ENCODE peak calls at places on chromosomes 16 and 17, in ten cellular contexts. One of them, this sample, is unnamed. For H3K9me3, the result is how much of the 10 kb centered on the place peaks cover.

GRCh38 chr16:30368122-30368791 is 2.0 kb downstream of the TBC1D10B start:
- DNase-seq in MM.1S: no peak
- DNase-seq in body of pancreas: peak
- DNase-seq in psoas muscle: no peak
- DNase-seq in osteoblast: peak
- DNase-seq in pancreas: peak
- DNase-seq in heart left ventricle: peak
- DNase-seq in Panc1: no peak
- DNase-seq in CD4-positive, CD25-positive, alpha-beta regulatory T cell: no peak
- DNase-seq in prostate gland: no peak
- DNase-seq in this sample: no peak

GRCh38 chr17:14004927-14005630 is 64.2 kb upstream of the COX10 start:
- DNase-seq in MM.1S: no peak
- DNase-seq in body of pancreas: no peak
- DNase-seq in psoas muscle: no peak
- DNase-seq in osteoblast: no peak
- DNase-seq in pancreas: no peak
- DNase-seq in heart left ventricle: no peak
- DNase-seq in Panc1: no peak
- DNase-seq in CD4-positive, CD25-positive, alpha-beta regulatory T cell: no peak
- DNase-seq in prostate gland: no peak
- DNase-seq in this sample: no peak

GRCh38 chr17:80499536-80499935 is 23.1 kb upstream of the NPTX1 start:
- DNase-seq in MM.1S: no peak
- DNase-seq in body of pancreas: no peak
- DNase-seq in psoas muscle: no peak
- DNase-seq in osteoblast: peak
- DNase-seq in pancreas: no peak
- DNase-seq in heart left ventricle: no peak
- DNase-seq in Panc1: no peak
- DNase-seq in CD4-positive, CD25-positive, alpha-beta regulatory T cell: no peak
- DNase-seq in prostate gland: no peak
- DNase-seq in this sample: no peak

GRCh38 chr16:85399583-85400284 is 213.4 kb upstream of the GSE1 start:
- DNase-seq in MM.1S: no peak
- DNase-seq in body of pancreas: no peak
- DNase-seq in psoas muscle: no peak
- DNase-seq in osteoblast: no peak
- DNase-seq in pancreas: peak
- DNase-seq in heart left ventricle: no peak
- DNase-seq in Panc1: no peak
- DNase-seq in CD4-positive, CD25-positive, alpha-beta regulatory T cell: no peak
- DNase-seq in prostate gland: no peak
- DNase-seq in this sample: no peak

GRCh38 chr17:44677136-44677535 is 12.4 kb downstream of the CCDC43 start:
- DNase-seq in MM.1S: no peak
- DNase-seq in body of pancreas: no peak
- DNase-seq in psoas muscle: no peak
- DNase-seq in osteoblast: peak
- DNase-seq in pancreas: no peak
- DNase-seq in heart left ventricle: no peak
- DNase-seq in Panc1: no peak
- DNase-seq in CD4-positive, CD25-positive, alpha-beta regulatory T cell: no peak
- DNase-seq in prostate gland: no peak
- DNase-seq in this sample: no peak

GRCh38 chr17:34178047-34178446 is 77.0 kb upstream of the CCL2 start:
- DNase-seq in MM.1S: no peak
- DNase-seq in body of pancreas: no peak
- DNase-seq in psoas muscle: no peak
- DNase-seq in osteoblast: no peak
- DNase-seq in pancreas: no peak
- DNase-seq in heart left ventricle: no peak
- DNase-seq in Panc1: no peak
- DNase-seq in CD4-positive, CD25-positive, alpha-beta regulatory T cell: no peak
- DNase-seq in prostate gland: no peak
- DNase-seq in this sample: no peak

GRCh38 chr17:48547839-48548686 is 3.2 kb upstream of the HOXB2 start:
- DNase-seq in MM.1S: no peak
- DNase-seq in body of pancreas: no peak
- DNase-seq in psoas muscle: no peak
- DNase-seq in osteoblast: no peak
- DNase-seq in pancreas: no peak
- DNase-seq in heart left ventricle: no peak
- DNase-seq in Panc1: no peak
- DNase-seq in CD4-positive, CD25-positive, alpha-beta regulatory T cell: peak
- DNase-seq in prostate gland: no peak
- DNase-seq in this sample: no peak

GRCh38 chr17:61251939-61252865 is 147.4 kb upstream of the TBX2 start:
- DNase-seq in MM.1S: no peak
- DNase-seq in body of pancreas: peak
- DNase-seq in psoas muscle: peak
- DNase-seq in osteoblast: peak
- DNase-seq in pancreas: peak
- DNase-seq in heart left ventricle: peak
- DNase-seq in Panc1: no peak
- DNase-seq in CD4-positive, CD25-positive, alpha-beta regulatory T cell: no peak
- DNase-seq in prostate gland: peak
- DNase-seq in this sample: no peak

GRCh38 chr17:40075216-40076100 is 12.7 kb downstream of the THRA start:
- DNase-seq in MM.1S: peak
- DNase-seq in body of pancreas: peak
- DNase-seq in psoas muscle: peak
- DNase-seq in osteoblast: peak
- DNase-seq in pancreas: peak
- DNase-seq in heart left ventricle: peak
- DNase-seq in Panc1: no peak
- DNase-seq in CD4-positive, CD25-positive, alpha-beta regulatory T cell: peak
- DNase-seq in prostate gland: peak
- DNase-seq in this sample: peak

GRCh38 chr16:79171504-79172240 is 428.9 kb downstream of the MAF start:
- DNase-seq in MM.1S: no peak
- DNase-seq in body of pancreas: no peak
- DNase-seq in psoas muscle: no peak
- DNase-seq in osteoblast: no peak
- DNase-seq in pancreas: no peak
- DNase-seq in heart left ventricle: no peak
- DNase-seq in Panc1: no peak
- DNase-seq in CD4-positive, CD25-positive, alpha-beta regulatory T cell: no peak
- DNase-seq in prostate gland: no peak
- DNase-seq in this sample: no peak

GRCh38 chr16:23642246-23642774 is 1.0 kb downstream of the DCTN5 start:
- DNase-seq in MM.1S: no peak
- DNase-seq in body of pancreas: no peak
- DNase-seq in psoas muscle: no peak
- DNase-seq in osteoblast: peak
- DNase-seq in pancreas: no peak
- DNase-seq in heart left ventricle: no peak
- DNase-seq in Panc1: no peak
- DNase-seq in CD4-positive, CD25-positive, alpha-beta regulatory T cell: no peak
- DNase-seq in prostate gland: no peak
- DNase-seq in this sample: no peak

GRCh38 chr17:2700031-2700490 is 11.5 kb downstream of the CLUH start:
- DNase-seq in MM.1S: no peak
- DNase-seq in body of pancreas: no peak
- DNase-seq in psoas muscle: no peak
- DNase-seq in osteoblast: peak
- DNase-seq in pancreas: no peak
- DNase-seq in heart left ventricle: no peak
- DNase-seq in Panc1: no peak
- DNase-seq in CD4-positive, CD25-positive, alpha-beta regulatory T cell: no peak
- DNase-seq in prostate gland: no peak
- DNase-seq in this sample: no peak

GRCh38 chr17:34616148-34616547 is 36.8 kb downstream of the TMEM132E start:
- DNase-seq in MM.1S: no peak
- DNase-seq in body of pancreas: no peak
- DNase-seq in psoas muscle: no peak
- DNase-seq in osteoblast: no peak
- DNase-seq in pancreas: no peak
- DNase-seq in heart left ventricle: no peak
- DNase-seq in Panc1: no peak
- DNase-seq in CD4-positive, CD25-positive, alpha-beta regulatory T cell: no peak
- DNase-seq in prostate gland: no peak
- DNase-seq in this sample: no peak

DNA sequence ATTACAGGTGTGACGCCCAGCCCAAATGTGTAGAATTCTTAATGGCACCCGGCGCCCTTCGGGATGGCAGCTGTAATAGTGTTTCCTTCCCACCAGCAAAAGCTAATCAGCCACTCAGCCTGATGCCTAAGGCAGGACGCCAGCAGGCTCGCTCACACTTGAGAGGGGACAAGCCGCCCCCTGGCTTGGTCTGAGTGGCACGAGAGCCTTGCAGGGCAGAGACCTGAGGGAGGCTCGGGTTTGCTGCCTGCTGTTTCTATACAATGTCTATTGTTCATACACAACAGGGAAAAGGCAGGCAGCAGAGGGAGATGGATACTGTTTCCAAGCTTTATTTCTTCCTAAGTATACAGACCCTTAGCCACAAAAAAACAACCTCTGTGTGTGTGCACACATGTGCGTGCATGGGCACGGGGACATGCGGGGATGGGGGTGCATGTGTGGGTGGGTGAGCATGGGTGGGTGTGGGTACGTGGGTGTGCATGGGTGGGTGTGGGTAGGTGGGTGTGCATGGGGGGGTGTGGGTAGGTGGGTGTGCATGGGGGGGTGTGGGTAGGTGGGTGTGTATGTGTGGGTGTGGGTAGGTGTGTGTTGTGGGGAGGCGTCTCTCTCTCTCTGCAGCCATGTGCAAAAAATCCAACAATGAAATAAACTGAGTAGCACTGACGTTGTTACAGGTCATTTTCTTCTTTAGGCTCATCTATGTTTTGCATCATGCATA is 10.0 kb downstream of the SLC38A8 start:
- DNase-seq in MM.1S: no peak
- DNase-seq in body of pancreas: no peak
- DNase-seq in psoas muscle: no peak
- DNase-seq in osteoblast: peak
- DNase-seq in pancreas: no peak
- DNase-seq in heart left ventricle: peak
- DNase-seq in Panc1: no peak
- DNase-seq in CD4-positive, CD25-positive, alpha-beta regulatory T cell: no peak
- DNase-seq in prostate gland: no peak
- DNase-seq in this sample: no peak
- H3K9me3 ChIP-seq in MM.1S: under half
- H3K9me3 ChIP-seq in body of pancreas: under half
- H3K9me3 ChIP-seq in psoas muscle: under half
- H3K9me3 ChIP-seq in osteoblast: under half
- H3K9me3 ChIP-seq in pancreas: under half
- H3K9me3 ChIP-seq in heart left ventricle: under half
- H3K9me3 ChIP-seq in Panc1: under half
- H3K9me3 ChIP-seq in CD4-positive, CD25-positive, alpha-beta regulatory T cell: under half
- H3K9me3 ChIP-seq in prostate gland: under half
- H3K9me3 ChIP-seq in this sample: under half

GRCh38 chr16:59887856-59888255 is 1153.7 kb upstream of the GOT2 start:
- DNase-seq in MM.1S: no peak
- DNase-seq in body of pancreas: no peak
- DNase-seq in psoas muscle: no peak
- DNase-seq in osteoblast: no peak
- DNase-seq in pancreas: no peak
- DNase-seq in heart left ventricle: no peak
- DNase-seq in Panc1: no peak
- DNase-seq in CD4-positive, CD25-positive, alpha-beta regulatory T cell: no peak
- DNase-seq in prostate gland: no peak
- DNase-seq in this sample: no peak
- H3K9me3 ChIP-seq in MM.1S: under half
- H3K9me3 ChIP-seq in body of pancreas: under half
- H3K9me3 ChIP-seq in psoas muscle: under half
- H3K9me3 ChIP-seq in osteoblast: under half
- H3K9me3 ChIP-seq in pancreas: under half
- H3K9me3 ChIP-seq in heart left ventricle: under half
- H3K9me3 ChIP-seq in Panc1: under half
- H3K9me3 ChIP-seq in CD4-positive, CD25-positive, alpha-beta regulatory T cell: under half
- H3K9me3 ChIP-seq in prostate gland: under half
- H3K9me3 ChIP-seq in this sample: under half

GRCh38 chr16:63228259-63228658 is 1192.0 kb upstream of the CDH8 start:
- DNase-seq in MM.1S: no peak
- DNase-seq in body of pancreas: no peak
- DNase-seq in psoas muscle: no peak
- DNase-seq in osteoblast: no peak
- DNase-seq in pancreas: no peak
- DNase-seq in heart left ventricle: no peak
- DNase-seq in Panc1: no peak
- DNase-seq in CD4-positive, CD25-positive, alpha-beta regulatory T cell: no peak
- DNase-seq in prostate gland: no peak
- DNase-seq in this sample: no peak
- H3K9me3 ChIP-seq in MM.1S: under half
- H3K9me3 ChIP-seq in body of pancreas: under half
- H3K9me3 ChIP-seq in psoas muscle: under half
- H3K9me3 ChIP-seq in osteoblast: under half
- H3K9me3 ChIP-seq in pancreas: under half
- H3K9me3 ChIP-seq in heart left ventricle: under half
- H3K9me3 ChIP-seq in Panc1: under half
- H3K9me3 ChIP-seq in CD4-positive, CD25-positive, alpha-beta regulatory T cell: under half
- H3K9me3 ChIP-seq in prostate gland: under half
- H3K9me3 ChIP-seq in this sample: under half

GRCh38 chr17:70569131-70569530 is 399.8 kb downstream of the KCNJ2 start:
- DNase-seq in MM.1S: no peak
- DNase-seq in body of pancreas: no peak
- DNase-seq in psoas muscle: no peak
- DNase-seq in osteoblast: no peak
- DNase-seq in pancreas: no peak
- DNase-seq in heart left ventricle: no peak
- DNase-seq in Panc1: no peak
- DNase-seq in CD4-positive, CD25-positive, alpha-beta regulatory T cell: no peak
- DNase-seq in prostate gland: no peak
- DNase-seq in this sample: no peak
- H3K9me3 ChIP-seq in MM.1S: under half
- H3K9me3 ChIP-seq in body of pancreas: under half
- H3K9me3 ChIP-seq in psoas muscle: under half
- H3K9me3 ChIP-seq in osteoblast: under half
- H3K9me3 ChIP-seq in pancreas: under half
- H3K9me3 ChIP-seq in heart left ventricle: under half
- H3K9me3 ChIP-seq in Panc1: under half
- H3K9me3 ChIP-seq in CD4-positive, CD25-positive, alpha-beta regulatory T cell: under half
- H3K9me3 ChIP-seq in prostate gland: under half
- H3K9me3 ChIP-seq in this sample: under half